ENCODE peak calls at places on chromosomes 13 and 19, in five cellular contexts. H, M, E, B and U are unnamed samples.

GRCh38 chr19:17933414-17934129 is 757 bp downstream of the CCDC124 start:
- DNase-seq in M (peak; percentile 33), E (no peak), B (peak; percentile 28), H (no peak), U (no peak)

GRCh38 chr13:20967340-20967739 is 64.8 kb upstream of the XPO4 start:
- DNase-seq in M (peak; percentile 65), B (no peak), E (no peak), H (no peak), U (no peak)

GRCh38 chr19:1256646-1257474 is 8.5 kb downstream of the MIDN start:
- DNase-seq in E (no peak), M (no peak), B (no peak), H (no peak), U (no peak)

GRCh38 chr13:63910406-63910957 is 2494.8 kb upstream of the PCDH20 start:
- DNase-seq in M (peak; percentile 3), B (no peak), E (no peak), H (no peak), U (no peak)

GRCh38 chr19:35868823-35869326 is 501 bp downstream of the APLP1 start:
- DNase-seq in B (no peak), E (no peak), M (no peak), H (no peak), U (no peak)

GRCh38 chr19:50181121-50181520 is 18.0 kb upstream of the IZUMO2 start:
- DNase-seq in B (no peak), M (no peak), H (no peak), E (no peak), U (no peak)

GRCh38 chr19:778910-779653 is 18.2 kb upstream of the PTBP1 start:
- DNase-seq in B (no peak), M (peak; percentile 81), E (peak; percentile 52), H (peak; percentile 68), U (peak; percentile 84)

GRCh38 chr13:53368948-53369347 is 340.3 kb downstream of the OLFM4 start:
- DNase-seq in E (no peak), M (no peak), H (no peak), B (no peak), U (no peak)

GRCh38 chr19:47729799-47730520 is 15.4 kb upstream of the NOP53 start:
- DNase-seq in E (peak; percentile 87), B (peak; percentile 75), M (peak; percentile 57), H (peak; percentile 63), U (peak; percentile 84)

GRCh38 chr13:106143392-106143791 is 392.1 kb downstream of the EFNB2 start:
- DNase-seq in E (no peak), H (no peak), M (no peak), B (no peak), U (no peak)

GRCh38 chr19:23470873-23471555 is 75.7 kb upstream of the ZNF91 start:
- DNase-seq in E (no peak), B (no peak), H (no peak), M (no peak), U (no peak)

GRCh38 chr19:7197169-7197759 is 97.0 kb downstream of the INSR start:
- DNase-seq in M (peak; percentile 87), H (peak; percentile 88), E (peak; percentile 75), B (peak; percentile 92), U (peak; percentile 99)

GRCh38 chr19:29532956-29533355 is 7.2 kb downstream of the VSTM2B start:
- DNase-seq in H (no peak), M (no peak), E (no peak), B (no peak), U (peak; percentile 47)

GRCh38 chr13:24116103-24116502 is 44.4 kb upstream of the SPATA13 start:
- DNase-seq in E (no peak), M (no peak), H (no peak), B (no peak), U (no peak)

GRCh38 chr13:94192576-94192975 is 286.9 kb downstream of the DCT start:
- DNase-seq in M (peak; percentile 30), B (no peak), H (no peak), E (no peak), U (no peak)

GRCh38 chr13:90723381-90723780 is 624.1 kb upstream of the MIR17HG start:
- DNase-seq in B (no peak), E (no peak), M (no peak), H (no peak), U (no peak)

GRCh38 chr19:955803-956746 is 28.1 kb upstream of the WDR18 start:
- DNase-seq in H (no peak), E (no peak), B (no peak), M (no peak), U (no peak)

GRCh38 chr19:42068756-42069571 is 1.0 kb downstream of the GRIK5 start:
- DNase-seq in H (no peak), E (no peak), B (no peak), M (no peak), U (no peak)

GRCh38 chr19:5929646-5930045 is 15.6 kb downstream of the CAPS start:
- DNase-seq in E (no peak), H (no peak), M (no peak), B (no peak), U (no peak)

GRCh38 chr13:53197424-53197823 is 168.8 kb downstream of the OLFM4 start:
- DNase-seq in B (no peak), M (no peak), E (no peak), H (no peak), U (no peak)

GRCh38 chr19:7869910-7870511 is 4.2 kb downstream of the PRR36 start:
- DNase-seq in E (no peak), B (peak; percentile 86), M (peak; percentile 87), H (no peak), U (no peak)

GRCh38 chr19:42284066-42284501 is 15.0 kb downstream of the CIC start:
- DNase-seq in H (peak; percentile 49), E (peak; percentile 87), B (peak; percentile 90), M (no peak), U (peak; percentile 94)

GRCh38 chr19:46650445-46650844 is 10.5 kb downstream of the DACT3 start:
- DNase-seq in H (no peak), E (no peak), M (no peak), B (no peak), U (no peak)

GRCh38 chr13:40600145-40600751 is 66.2 kb downstream of the FOXO1 start:
- DNase-seq in B (no peak), M (no peak), E (no peak), H (no peak), U (no peak)

GRCh38 chr13:40608308-40608707 is 58.1 kb downstream of the FOXO1 start:
- DNase-seq in H (no peak), B (no peak), M (no peak), E (no peak), U (no peak)

GRCh38 chr13:40599722-40600121 is 66.7 kb downstream of the FOXO1 start:
- DNase-seq in E (no peak), M (no peak), H (no peak), B (no peak), U (no peak)

GRCh38 chr13:40605573-40605972 is 60.9 kb downstream of the FOXO1 start:
- DNase-seq in B (no peak), E (no peak), H (no peak), M (no peak), U (no peak)

DNA sequence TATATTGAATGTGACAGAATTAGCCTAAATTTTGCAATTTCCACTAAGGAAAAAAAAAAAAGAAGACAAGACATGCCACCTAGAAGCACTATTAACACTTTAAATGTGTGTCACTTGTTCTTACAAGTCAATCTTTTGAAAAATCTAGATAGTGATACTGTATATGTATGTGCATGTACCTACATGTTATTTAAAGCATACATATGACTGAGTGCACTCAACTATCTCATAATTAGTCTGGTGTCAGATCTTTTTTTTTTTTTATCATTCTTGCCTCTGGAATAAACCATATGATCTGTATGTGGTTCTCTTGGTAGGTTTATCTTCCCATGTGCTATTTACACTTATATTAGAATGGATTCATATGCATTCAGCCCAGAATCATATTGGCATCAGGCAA is 62.3 kb downstream of the FOXO1 start:
- DNase-seq in M (no peak), E (no peak), H (no peak), B (no peak), U (no peak)
- TF ChIP-seq POLR2A in M (no peak), E (no peak), H (no peak), B (no peak), U (no peak)

GRCh38 chr19:54574051-54574450 is 461 bp downstream of the LILRA2 start:
- DNase-seq in E (no peak), M (no peak), B (no peak), H (no peak), U (no peak)
- H3K4me3 ChIP-seq in E (no peak overlapping the region), M (no peak overlapping the region), B (no peak overlapping the region), H (peak overlapping the region; percentile 30), U (no peak overlapping the region)

DNA sequence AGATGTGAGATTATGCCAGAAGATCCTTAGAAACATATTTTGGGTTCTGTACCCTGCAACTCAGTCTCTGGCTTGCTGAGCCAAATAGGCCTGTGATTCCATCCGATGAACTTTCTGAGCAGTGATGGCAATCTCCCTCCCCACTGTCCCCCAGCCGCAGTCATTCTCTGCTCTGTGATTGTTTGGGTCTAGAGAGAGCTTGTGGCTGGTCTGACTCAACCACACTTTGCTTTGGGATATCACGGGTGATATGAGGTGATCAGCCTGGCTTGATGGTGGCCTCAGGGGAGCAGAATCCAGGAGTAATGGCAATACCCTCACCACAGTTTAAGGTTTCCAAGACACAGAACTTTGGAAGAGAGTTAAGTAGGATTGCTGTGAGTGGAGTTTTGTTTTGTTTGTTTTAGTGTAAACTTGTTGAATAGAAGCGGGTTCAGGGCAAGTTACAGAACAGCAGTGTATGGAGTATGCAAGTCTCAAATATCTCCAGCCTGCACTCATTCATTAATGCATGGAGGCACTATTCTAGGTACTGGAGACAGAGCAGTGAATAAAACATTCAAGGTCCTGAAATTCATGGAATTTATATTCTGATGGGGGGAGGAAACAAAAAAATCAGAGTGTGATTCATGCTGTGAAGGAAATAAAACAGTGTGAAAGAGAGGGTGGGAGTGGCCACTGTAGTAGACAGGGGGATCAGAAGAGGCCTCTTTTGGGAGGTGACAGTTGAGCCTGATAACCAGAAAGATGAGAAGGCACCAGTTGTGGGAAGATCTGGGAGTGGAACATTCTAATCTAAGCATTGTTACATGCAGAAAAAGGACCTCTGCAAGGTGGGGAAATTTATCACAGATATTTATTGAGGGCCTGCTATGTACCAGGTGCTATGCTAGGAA is 5.4 kb downstream of the SAMD4B start:
- DNase-seq in H (no peak), B (no peak), M (no peak), E (no peak), U (no peak)
- TF ChIP-seq EP300 in H (no peak), B (no peak), M (no peak), E (no peak), U (no peak)

GRCh38 chr19:13839193-13839937 is 37.6 kb upstream of the NANOS3 start:
- DNase-seq in M (no peak), H (peak; percentile 84), B (peak; percentile 75), E (no peak), U (peak; percentile 95)
- TF ChIP-seq POLR2A in M (no peak), H (no peak), B (no peak), E (no peak), U (peak; percentile 26)

DNA sequence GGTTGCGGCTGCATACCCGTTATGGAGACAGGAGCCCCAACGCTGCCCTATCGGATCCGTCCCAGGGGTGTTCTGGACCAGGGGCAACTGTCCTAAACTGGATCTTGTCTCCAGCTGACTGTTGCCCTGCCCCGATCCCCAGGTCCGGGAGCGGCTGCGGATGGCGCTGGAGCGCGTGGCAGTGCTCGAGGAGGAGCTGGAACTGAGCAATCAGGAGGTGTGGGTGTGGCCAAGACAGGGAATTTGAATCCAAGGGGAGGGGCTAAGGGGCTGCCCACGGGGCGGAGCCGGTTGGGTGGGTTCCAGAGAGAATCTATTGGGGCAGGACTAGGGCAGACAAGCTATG is 9.9 kb downstream of the PPFIA3 start:
- DNase-seq in H (no peak), M (no peak), E (no peak), B (no peak), U (no peak)
- H3K4me3 ChIP-seq in H (no peak overlapping the region), M (peak overlapping the region; percentile 11), E (no peak overlapping the region), B (no peak overlapping the region), U (no peak overlapping the region)